ENCODE peak calls at places on chromosomes 5 and 9, in nine cellular contexts. I is CD4-positive, CD25-positive, alpha-beta regulatory T cell; V is heart left ventricle; B is K562; L is gastrocnemius medialis; Z is CD8-positive, alpha-beta T cell; W is pancreas; M is caudate nucleus; C is HCT116. X is an unnamed sample.

GRCh38 chr5:33299621-33300208 is 141.1 kb upstream of the TARS1 start:
- DNase-seq in I (no peak), V (no peak), B (no peak), L (no peak), Z (no peak), W (no peak), M (no peak), C (peak; percentile 12), X (no peak)

GRCh38 chr9:84296146-84296843 is 44.3 kb downstream of the SLC28A3 start:
- DNase-seq in I (no peak), V (no peak), B (no peak), L (no peak), Z (peak; percentile 24), W (no peak), M (no peak), C (no peak), X (peak; percentile 33)

GRCh38 chr9:129609486-129610192 is 11.3 kb downstream of the C9orf50 start:
- DNase-seq in I (peak; percentile 62), V (no peak), B (peak; percentile 84), L (no peak), Z (peak; percentile 70), W (peak; percentile 76), M (no peak), C (no peak), X (no peak)

GRCh38 chr9:34958411-34958982 is 412 bp downstream of the PHF24 start:
- DNase-seq in I (no peak), V (no peak), B (no peak), L (no peak), Z (no peak), W (peak; percentile 64), M (no peak), C (no peak), X (no peak)

GRCh38 chr5:1208743-1209551 is 7.6 kb downstream of the SLC6A19 start:
- DNase-seq in I (no peak), V (peak; percentile 52), B (peak; percentile 33), L (no peak), Z (no peak), W (peak; percentile 53), M (no peak), C (no peak), X (no peak)

GRCh38 chr5:76305264-76305663 is 97.8 kb upstream of the IQGAP2 start:
- DNase-seq in I (no peak), V (no peak), B (no peak), L (no peak), Z (no peak), W (no peak), M (no peak), C (no peak), X (no peak)

GRCh38 chr5:83972909-83973308 is 252.3 kb upstream of the HAPLN1 start:
- DNase-seq in I (no peak), V (no peak), B (no peak), L (no peak), Z (no peak), W (no peak), M (no peak), C (no peak), X (no peak)

GRCh38 chr9:22041792-22042191 is 32.7 kb upstream of the CDKN2B start:
- DNase-seq in I (no peak), V (no peak), B (no peak), L (no peak), Z (no peak), W (no peak), M (no peak), C (peak; percentile 29), X (peak; percentile 91)

GRCh38 chr9:19161257-19162025 is 34.1 kb upstream of the PLIN2 start:
- DNase-seq in I (peak; percentile 51), V (no peak), B (peak; percentile 20), L (peak; percentile 77), Z (peak; percentile 46), W (no peak), M (no peak), C (peak; percentile 76), X (peak; percentile 99)

GRCh38 chr5:172548311-172548731 is 92.7 kb upstream of the NEURL1B start:
- DNase-seq in I (no peak), V (no peak), B (no peak), L (no peak), Z (no peak), W (no peak), M (no peak), C (no peak), X (no peak)

GRCh38 chr5:132961887-132962286 is 1.5 kb downstream of the AFF4 start:
- DNase-seq in I (no peak), V (no peak), B (no peak), L (no peak), Z (no peak), W (no peak), M (no peak), C (no peak), X (no peak)

GRCh38 chr5:157324237-157324636 is 58.3 kb downstream of the CYFIP2 start:
- DNase-seq in I (no peak), V (no peak), B (peak; percentile 42), L (no peak), Z (no peak), W (no peak), M (no peak), C (no peak), X (no peak)

GRCh38 chr9:18474778-18475177 is 825 bp downstream of the ADAMTSL1 start:
- DNase-seq in I (no peak), V (no peak), B (no peak), L (no peak), Z (no peak), W (no peak), M (no peak), C (no peak), X (no peak)

GRCh38 chr5:40755093-40755406 is 711 bp downstream of the TTC33 start:
- DNase-seq in I (peak; percentile 64), V (peak; percentile 66), B (peak; percentile 58), L (peak; percentile 61), Z (peak; percentile 63), W (peak; percentile 65), M (peak; percentile 52), C (peak; percentile 59), X (peak; percentile 34)

GRCh38 chr9:114181583-114182409 is 26.5 kb downstream of the COL27A1 start:
- DNase-seq in I (no peak), V (no peak), B (no peak), L (no peak), Z (no peak), W (no peak), M (no peak), C (no peak), X (no peak)
- H3K27ac ChIP-seq in I (no peak overlapping the region), V (peak overlapping the region; percentile 64), B (no peak overlapping the region), L (peak overlapping the region; percentile 28), Z (no peak overlapping the region), W (no peak overlapping the region), M (no peak overlapping the region), C (no peak overlapping the region), X (no peak overlapping the region)

GRCh38 chr9:136196465-136197371 is 8.2 kb downstream of the LHX3 start:
- DNase-seq in I (no peak), V (no peak), B (no peak), L (no peak), Z (no peak), W (no peak), M (no peak), C (no peak), X (no peak)

GRCh38 chr9:136197930-136198604 is 6.9 kb downstream of the LHX3 start:
- DNase-seq in I (no peak), V (no peak), B (no peak), L (no peak), Z (no peak), W (peak; percentile 52), M (no peak), C (no peak), X (no peak)

GRCh38 chr9:136198605-136199083 is 6.3 kb downstream of the LHX3 start:
- DNase-seq in I (no peak), V (no peak), B (peak; percentile 49), L (no peak), Z (no peak), W (peak; percentile 69), M (no peak), C (no peak), X (no peak)

GRCh38 chr9:136199391-136200288 is 5.3 kb downstream of the LHX3 start:
- DNase-seq in I (no peak), V (no peak), B (no peak), L (no peak), Z (no peak), W (peak; percentile 50), M (no peak), C (no peak), X (no peak)

GRCh38 chr9:136197372-136197875 is 7.5 kb downstream of the LHX3 start:
- DNase-seq in I (no peak), V (no peak), B (no peak), L (no peak), Z (no peak), W (peak; percentile 62), M (no peak), C (no peak), X (no peak)
- H3K27ac ChIP-seq in I (no peak overlapping the region), V (no peak overlapping the region), B (no peak overlapping the region), L (no peak overlapping the region), Z (no peak overlapping the region), W (no peak overlapping the region), M (no peak overlapping the region), C (no peak overlapping the region), X (no peak overlapping the region)

GRCh38 chr9:97555164-97555563 is 53.7 kb downstream of the TMOD1 start:
- DNase-seq in I (no peak), V (no peak), B (no peak), L (peak; percentile 32), Z (no peak), W (no peak), M (no peak), C (no peak), X (no peak)
- H3K27ac ChIP-seq in I (no peak overlapping the region), V (peak overlapping the region; percentile 67), B (no peak overlapping the region), L (peak overlapping the region; percentile 95), Z (no peak overlapping the region), W (no peak overlapping the region), M (peak overlapping the region; percentile 96), C (no peak overlapping the region), X (no peak overlapping the region)

DNA sequence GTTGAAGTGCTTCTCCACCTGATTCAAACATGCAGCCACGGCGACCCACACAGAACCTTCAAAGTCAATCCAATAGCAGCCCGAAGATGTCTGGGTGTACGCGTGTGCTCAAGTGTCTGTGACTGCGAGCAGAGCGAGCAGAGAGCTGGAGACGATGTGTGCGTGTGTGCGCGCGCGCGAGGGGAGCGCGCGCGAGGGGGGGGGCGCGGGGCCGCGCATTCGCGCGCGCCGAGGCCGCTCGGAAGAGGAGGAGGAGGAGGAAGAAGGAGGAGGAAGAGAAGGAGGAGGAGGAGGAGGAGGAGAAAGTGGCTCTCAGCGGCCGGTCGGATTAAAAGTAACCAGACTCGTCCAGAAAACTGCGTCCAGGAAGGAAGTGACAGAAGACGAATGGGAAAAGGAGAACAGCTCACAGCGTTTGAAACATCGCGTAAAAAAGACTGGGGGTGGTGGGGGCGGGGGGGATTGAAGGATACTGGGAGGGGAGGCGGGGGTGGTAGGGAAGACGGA is at the start of gene MEF2C:
- DNase-seq in I (no peak), V (peak; percentile 89), B (peak; percentile 85), L (peak; percentile 82), Z (no peak), W (peak; percentile 25), M (peak; percentile 78), C (peak; percentile 56), X (no peak)
- H3K27ac ChIP-seq in I (no peak within 1 kb of the TSS), V (peak within 1 kb of the TSS; percentile 92), B (peak within 1 kb of the TSS; percentile 87), L (peak within 1 kb of the TSS; percentile 94), Z (no peak within 1 kb of the TSS), W (no peak within 1 kb of the TSS), M (peak within 1 kb of the TSS; percentile 83), C (peak within 1 kb of the TSS; percentile 56), X (peak within 1 kb of the TSS; percentile 4)